ENCODE peak calls at places on chromosomes 12 and 14, in eight cellular contexts. One of them, this sample, is unnamed.

GRCh38 chr12:68319988-68320623 is 12.1 kb downstream of the MDM1 start:
- DNase-seq in prostate gland: no peak
- DNase-seq in stomach: no peak
- DNase-seq in GM12891: no peak
- DNase-seq in testis: peak; percentile 63
- DNase-seq in right lobe of liver: no peak
- DNase-seq in Peyer's patch: no peak
- DNase-seq in HCT116: no peak
- DNase-seq in this sample: peak; percentile 44

GRCh38 chr12:104190151-104190550 is 25.4 kb upstream of the TXNRD1 start:
- DNase-seq in prostate gland: no peak
- DNase-seq in right lobe of liver: no peak
- DNase-seq in testis: no peak
- DNase-seq in Peyer's patch: no peak
- DNase-seq in GM12891: no peak
- DNase-seq in HCT116: no peak
- DNase-seq in stomach: no peak
- DNase-seq in this sample: no peak

GRCh38 chr14:34713681-34714319 is 593 bp downstream of the CFL2 start:
- DNase-seq in testis: peak; percentile 64
- DNase-seq in Peyer's patch: no peak
- DNase-seq in GM12891: no peak
- DNase-seq in HCT116: no peak
- DNase-seq in right lobe of liver: no peak
- DNase-seq in stomach: peak; percentile 27
- DNase-seq in prostate gland: peak; percentile 28
- DNase-seq in this sample: peak; percentile 23

GRCh38 chr12:2300886-2301285 is 248.1 kb downstream of the CACNA1C start:
- DNase-seq in GM12891: no peak
- DNase-seq in prostate gland: no peak
- DNase-seq in HCT116: no peak
- DNase-seq in Peyer's patch: no peak
- DNase-seq in testis: no peak
- DNase-seq in stomach: no peak
- DNase-seq in right lobe of liver: no peak
- DNase-seq in this sample: no peak

GRCh38 chr12:90355701-90356345 is 599.2 kb downstream of the CCER1 start:
- DNase-seq in stomach: no peak
- DNase-seq in right lobe of liver: no peak
- DNase-seq in testis: no peak
- DNase-seq in GM12891: no peak
- DNase-seq in Peyer's patch: no peak
- DNase-seq in HCT116: no peak
- DNase-seq in prostate gland: no peak
- DNase-seq in this sample: no peak

GRCh38 chr12:182381-182883 is 31.5 kb downstream of the SLC6A12 start:
- DNase-seq in right lobe of liver: no peak
- DNase-seq in Peyer's patch: no peak
- DNase-seq in HCT116: no peak
- DNase-seq in prostate gland: no peak
- DNase-seq in testis: no peak
- DNase-seq in GM12891: no peak
- DNase-seq in stomach: no peak
- DNase-seq in this sample: no peak

GRCh38 chr12:71392521-71393145 is 47.0 kb upstream of the LGR5 start:
- DNase-seq in stomach: no peak
- DNase-seq in GM12891: peak; percentile 41
- DNase-seq in HCT116: peak; percentile 72
- DNase-seq in testis: peak; percentile 17
- DNase-seq in right lobe of liver: no peak
- DNase-seq in prostate gland: peak; percentile 33
- DNase-seq in Peyer's patch: no peak
- DNase-seq in this sample: peak; percentile 14

GRCh38 chr12:100474617-100475016 is 951 bp downstream of the NR1H4 start:
- DNase-seq in prostate gland: no peak
- DNase-seq in stomach: no peak
- DNase-seq in right lobe of liver: no peak
- DNase-seq in GM12891: no peak
- DNase-seq in testis: no peak
- DNase-seq in HCT116: no peak
- DNase-seq in Peyer's patch: no peak
- DNase-seq in this sample: no peak

GRCh38 chr12:19031032-19031431 is 98.5 kb upstream of the PLEKHA5 start:
- DNase-seq in HCT116: peak; percentile 85
- DNase-seq in right lobe of liver: no peak
- DNase-seq in Peyer's patch: no peak
- DNase-seq in GM12891: no peak
- DNase-seq in testis: no peak
- DNase-seq in prostate gland: no peak
- DNase-seq in stomach: no peak
- DNase-seq in this sample: no peak

GRCh38 chr12:87008785-87009184 is 752.6 kb upstream of the MGAT4C start:
- DNase-seq in Peyer's patch: no peak
- DNase-seq in testis: no peak
- DNase-seq in GM12891: no peak
- DNase-seq in prostate gland: no peak
- DNase-seq in HCT116: no peak
- DNase-seq in right lobe of liver: no peak
- DNase-seq in stomach: no peak
- DNase-seq in this sample: no peak

DNA sequence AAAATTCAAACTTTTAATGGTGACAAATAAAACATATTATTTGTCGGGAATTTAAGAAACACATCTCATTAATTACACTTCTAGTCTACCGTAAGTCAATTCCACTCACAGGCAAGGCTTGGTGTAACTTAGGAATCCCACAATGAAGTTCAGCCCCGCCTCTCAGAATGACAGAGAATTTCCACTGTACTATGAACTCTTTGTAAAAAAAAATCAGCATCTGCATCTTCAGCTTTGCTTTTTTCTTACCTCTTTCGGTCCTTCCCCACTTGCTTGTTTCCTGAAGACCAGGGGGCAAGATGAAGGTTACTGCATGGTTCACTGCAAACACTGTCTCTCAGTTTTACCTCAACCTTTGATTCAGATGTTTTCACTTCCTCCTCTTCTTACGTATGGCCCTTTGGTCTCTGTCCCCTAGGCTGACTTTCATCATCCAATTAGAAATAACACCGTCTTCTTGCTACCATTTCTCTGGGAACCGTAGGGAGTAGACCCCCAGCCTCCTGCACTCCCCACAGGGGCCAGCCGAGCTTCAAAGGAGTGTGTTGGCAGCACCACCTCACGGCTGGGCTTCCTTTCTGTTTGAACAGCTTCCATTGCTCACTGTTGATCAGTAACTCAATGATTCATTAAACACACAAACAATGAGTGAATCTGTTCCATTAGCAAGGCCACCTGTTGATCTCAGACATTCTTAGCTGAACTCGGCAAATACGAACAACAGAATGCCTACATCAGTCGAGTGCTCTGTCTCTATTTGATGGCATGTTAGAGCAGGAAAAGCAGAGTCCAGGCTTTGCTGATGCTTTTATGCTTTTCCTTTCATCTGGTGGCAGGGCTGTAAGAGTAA is 343.0 kb downstream of the BMP4 start:
- DNase-seq in GM12891: peak; percentile 37
- DNase-seq in Peyer's patch: peak; percentile 76
- DNase-seq in HCT116: peak; percentile 86
- DNase-seq in prostate gland: no peak
- DNase-seq in right lobe of liver: peak; percentile 55
- DNase-seq in stomach: no peak
- DNase-seq in testis: no peak
- DNase-seq in this sample: peak; percentile 55
- TF ChIP-seq POLR2A in GM12891: peak; percentile 62
- TF ChIP-seq POLR2A in Peyer's patch: no peak
- TF ChIP-seq POLR2A in HCT116: no peak
- TF ChIP-seq POLR2A in prostate gland: no peak
- TF ChIP-seq POLR2A in right lobe of liver: no peak
- TF ChIP-seq POLR2A in stomach: no peak
- TF ChIP-seq POLR2A in testis: no peak
- TF ChIP-seq POLR2A in this sample: peak; percentile 61

DNA sequence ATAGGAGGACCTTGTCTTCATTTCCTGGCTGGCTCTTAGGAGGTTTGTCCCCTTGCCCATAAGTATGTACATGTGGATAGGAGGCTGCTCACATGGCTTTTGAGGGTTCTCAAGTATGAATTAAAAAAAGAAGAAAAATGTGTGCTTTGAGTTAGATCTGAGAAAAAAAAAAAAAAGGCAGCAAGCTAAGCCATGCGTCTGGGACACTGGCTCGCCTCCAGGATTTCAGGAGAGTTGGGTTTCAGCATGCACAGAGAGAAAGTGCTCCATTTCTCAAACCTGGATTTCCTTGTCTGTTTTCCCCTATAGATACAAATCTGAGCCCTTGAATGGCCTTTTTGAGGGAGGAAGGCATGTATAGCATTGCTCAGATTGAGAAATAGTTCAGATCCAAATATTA is 3.0 kb upstream of the MEG3 start:
- DNase-seq in stomach: no peak
- DNase-seq in right lobe of liver: no peak
- DNase-seq in Peyer's patch: no peak
- DNase-seq in testis: peak; percentile 74
- DNase-seq in GM12891: no peak
- DNase-seq in HCT116: no peak
- DNase-seq in prostate gland: peak; percentile 69
- DNase-seq in this sample: peak; percentile 38
- TF ChIP-seq POLR2A in stomach: no peak
- TF ChIP-seq POLR2A in right lobe of liver: no peak
- TF ChIP-seq POLR2A in Peyer's patch: no peak
- TF ChIP-seq POLR2A in testis: no peak
- TF ChIP-seq POLR2A in GM12891: no peak
- TF ChIP-seq POLR2A in HCT116: no peak
- TF ChIP-seq POLR2A in prostate gland: no peak
- TF ChIP-seq POLR2A in this sample: no peak

DNA sequence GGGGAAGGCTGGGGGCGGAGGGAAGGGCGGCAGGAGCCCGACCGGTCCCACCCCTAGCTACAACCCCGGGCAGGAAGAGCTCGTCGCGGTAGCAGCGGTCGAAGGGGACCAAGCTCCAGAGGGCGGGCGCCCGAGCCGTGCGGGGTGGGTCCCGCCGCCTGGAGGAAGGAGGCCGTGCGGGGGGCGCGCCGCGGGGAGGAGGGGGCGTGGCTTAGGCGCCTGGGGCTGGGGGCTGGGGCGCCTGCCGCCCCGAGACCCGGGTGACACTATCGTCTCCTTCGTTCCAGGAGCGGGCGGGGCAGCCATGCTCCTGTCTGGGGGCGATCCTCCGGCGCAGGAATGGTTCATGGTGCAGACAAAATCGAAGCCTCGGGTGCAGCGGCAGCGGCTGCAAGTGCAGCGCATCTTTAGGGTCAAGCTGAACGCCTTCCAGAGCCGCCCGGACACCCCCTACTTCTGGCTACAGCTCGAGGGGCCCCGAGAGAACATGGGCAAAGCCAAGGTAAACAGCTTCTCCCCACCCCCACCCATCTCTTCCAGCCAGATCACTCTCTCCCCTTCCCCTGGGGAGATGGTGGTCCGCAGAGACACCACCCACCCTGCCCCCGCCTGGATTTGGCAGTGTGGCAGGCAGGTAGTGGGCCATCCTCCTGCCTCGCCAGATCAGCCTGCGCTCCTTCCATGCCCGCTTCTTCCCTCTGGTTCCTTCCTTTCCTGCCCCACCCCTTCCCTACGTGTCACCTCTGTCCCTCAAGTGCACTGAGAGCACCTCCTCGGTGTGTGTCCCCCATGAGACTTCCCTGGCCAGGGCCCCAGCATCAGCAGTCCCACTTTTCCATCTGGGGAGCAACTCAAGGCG is at the start of gene NYNRIN:
- DNase-seq in Peyer's patch: peak; percentile 63
- DNase-seq in testis: peak; percentile 68
- DNase-seq in GM12891: no peak
- DNase-seq in HCT116: no peak
- DNase-seq in stomach: peak; percentile 40
- DNase-seq in prostate gland: no peak
- DNase-seq in right lobe of liver: no peak
- DNase-seq in this sample: peak; percentile 56
- TF ChIP-seq POLR2A in Peyer's patch: no peak
- TF ChIP-seq POLR2A in testis: no peak
- TF ChIP-seq POLR2A in GM12891: no peak
- TF ChIP-seq POLR2A in HCT116: no peak
- TF ChIP-seq POLR2A in stomach: no peak
- TF ChIP-seq POLR2A in prostate gland: peak; percentile 33
- TF ChIP-seq POLR2A in right lobe of liver: no peak
- TF ChIP-seq POLR2A in this sample: no peak

GRCh38 chr14:55271572-55272414 is 572 bp downstream of the FBXO34 start:
- DNase-seq in testis: peak; percentile 89
- DNase-seq in stomach: peak; percentile 68
- DNase-seq in Peyer's patch: peak; percentile 84
- DNase-seq in right lobe of liver: peak; percentile 83
- DNase-seq in HCT116: peak; percentile 67
- DNase-seq in GM12891: peak; percentile 60
- DNase-seq in prostate gland: peak; percentile 71
- DNase-seq in this sample: peak; percentile 73

GRCh38 chr14:55272415-55272786 is 1.2 kb downstream of the FBXO34 start:
- DNase-seq in right lobe of liver: no peak
- DNase-seq in HCT116: no peak
- DNase-seq in Peyer's patch: no peak
- DNase-seq in GM12891: no peak
- DNase-seq in prostate gland: no peak
- DNase-seq in stomach: no peak
- DNase-seq in testis: no peak
- DNase-seq in this sample: no peak

GRCh38 chr14:55274144-55274543 is 2.9 kb downstream of the FBXO34 start:
- DNase-seq in right lobe of liver: no peak
- DNase-seq in stomach: no peak
- DNase-seq in testis: no peak
- DNase-seq in prostate gland: no peak
- DNase-seq in HCT116: no peak
- DNase-seq in Peyer's patch: no peak
- DNase-seq in GM12891: no peak
- DNase-seq in this sample: no peak

GRCh38 chr14:55272922-55273321 is 1.7 kb downstream of the FBXO34 start:
- DNase-seq in right lobe of liver: no peak
- DNase-seq in testis: no peak
- DNase-seq in Peyer's patch: no peak
- DNase-seq in HCT116: no peak
- DNase-seq in GM12891: no peak
- DNase-seq in stomach: no peak
- DNase-seq in prostate gland: no peak
- DNase-seq in this sample: no peak

DNA sequence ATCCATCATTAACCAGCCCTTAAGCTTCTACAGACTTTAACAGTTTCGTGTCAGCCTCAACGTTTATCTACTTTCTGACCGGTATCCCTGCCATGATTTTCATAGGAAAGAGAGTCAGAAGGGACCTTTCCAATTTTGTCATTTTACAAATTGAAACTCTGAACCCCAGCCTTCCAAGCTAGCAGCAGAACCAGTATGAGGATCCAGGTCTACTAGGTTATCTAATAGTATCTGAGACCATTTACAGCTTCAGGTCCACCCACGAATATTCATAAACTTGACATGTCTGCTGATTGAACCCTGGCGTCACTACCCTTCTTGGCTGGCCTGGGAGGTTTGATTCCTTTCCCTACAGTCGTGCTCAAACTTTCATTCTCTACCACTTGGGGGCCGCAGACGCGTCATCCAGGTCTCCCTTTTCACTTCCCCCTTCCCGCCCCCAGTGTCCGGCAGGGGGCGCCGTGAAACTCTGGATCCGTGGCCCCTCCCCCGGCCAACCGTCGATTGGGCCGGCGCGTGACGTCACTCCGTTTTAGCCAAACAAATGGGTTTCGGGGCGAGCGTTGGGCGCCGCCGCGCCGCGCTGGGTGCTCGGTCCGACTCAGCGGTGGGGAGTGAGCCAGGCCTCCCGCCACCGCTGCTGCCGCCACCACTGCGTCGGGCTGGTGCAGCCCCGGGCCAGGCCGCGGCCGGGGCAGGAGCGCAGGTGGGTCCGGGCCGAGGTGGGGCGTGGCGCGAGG is at the start of gene FBXO34:
- DNase-seq in right lobe of liver: peak; percentile 99
- DNase-seq in Peyer's patch: peak; percentile 100
- DNase-seq in testis: peak; percentile 99
- DNase-seq in HCT116: peak; percentile 95
- DNase-seq in prostate gland: peak; percentile 99
- DNase-seq in stomach: peak; percentile 100
- DNase-seq in GM12891: peak; percentile 75
- DNase-seq in this sample: peak; percentile 98
- TF ChIP-seq POLR2A in right lobe of liver: peak; percentile 96
- TF ChIP-seq POLR2A in Peyer's patch: peak; percentile 96
- TF ChIP-seq POLR2A in testis: peak; percentile 86
- TF ChIP-seq POLR2A in HCT116: peak; percentile 91
- TF ChIP-seq POLR2A in prostate gland: peak; percentile 97
- TF ChIP-seq POLR2A in stomach: no peak
- TF ChIP-seq POLR2A in GM12891: peak; percentile 64
- TF ChIP-seq POLR2A in this sample: peak; percentile 95

This sample was measured in body of pancreas.